ENCODE peak calls at places on chromosomes 16 and 17, in six cellular contexts. R is epithelial cell of proximal tubule, X is ACHN, K is caudate nucleus, J is fibroblast of pulmonary artery, D is heart right ventricle. W is an unnamed sample.

GRCh38 chr16:88303890-88304819 is 78.6 kb upstream of the ZNF469 start:
- DNase-seq in R (no peak), X (peak; percentile 18), K (no peak), J (peak; percentile 94), D (no peak), W (no peak)

GRCh38 chr17:39235555-39236221 is 9.9 kb upstream of the STAC2 start:
- DNase-seq in R (no peak), X (peak; percentile 86), K (no peak), J (peak; percentile 72), D (no peak), W (peak; percentile 61)

GRCh38 chr17:19418312-19418992 is 7.4 kb downstream of the RNF112 start:
- DNase-seq in R (no peak), X (no peak), K (no peak), J (peak; percentile 58), D (no peak), W (no peak)

GRCh38 chr17:43658890-43659289 is 2.8 kb downstream of the MEOX1 start:
- DNase-seq in R (no peak), X (no peak), K (no peak), J (no peak), D (no peak), W (no peak)

GRCh38 chr17:45236002-45236606 is 14.4 kb downstream of the FMNL1 start:
- DNase-seq in R (no peak), X (no peak), K (no peak), J (no peak), D (no peak), W (no peak)

GRCh38 chr16:20811889-20812439 is 5.6 kb downstream of the REXO5 start:
- DNase-seq in R (no peak), X (no peak), K (no peak), J (no peak), D (no peak), W (no peak)

GRCh38 chr16:2149630-2150417 is 1.4 kb downstream of the RAB26 start:
- DNase-seq in R (no peak), X (peak; percentile 28), K (no peak), J (no peak), D (no peak), W (no peak)

GRCh38 chr16:787261-787966 is 767 bp downstream of the RPUSD1 start:
- DNase-seq in R (no peak), X (no peak), K (no peak), J (no peak), D (no peak), W (no peak)

GRCh38 chr16:2829501-2830354 is at the start of gene ZG16B:
- DNase-seq in R (no peak), X (no peak), K (no peak), J (peak; percentile 18), D (no peak), W (peak; percentile 56)

GRCh38 chr16:30527635-30528178 is 1.3 kb upstream of the ZNF768 start:
- DNase-seq in R (no peak), X (no peak), K (no peak), J (no peak), D (no peak), W (no peak)

GRCh38 chr17:50952889-50953288 is 86.7 kb upstream of the TOB1 start:
- DNase-seq in R (no peak), X (no peak), K (no peak), J (no peak), D (no peak), W (no peak)

GRCh38 chr17:79657036-79657435 is 46.2 kb upstream of the RBFOX3 start:
- DNase-seq in R (no peak), X (no peak), K (no peak), J (no peak), D (no peak), W (no peak)

GRCh38 chr17:12902046-12902445 is 112.7 kb downstream of the ARHGAP44 start:
- DNase-seq in R (no peak), X (no peak), K (no peak), J (no peak), D (no peak), W (no peak)

GRCh38 chr16:67277294-67277998 is 1.9 kb upstream of the PLEKHG4 start:
- DNase-seq in R (peak; percentile 90), X (peak; percentile 100), K (no peak), J (peak; percentile 98), D (no peak), W (no peak)

GRCh38 chr16:47888142-47888541 is 267.7 kb downstream of the ABCC12 start:
- DNase-seq in R (peak; percentile 13), X (peak; percentile 39), K (no peak), J (peak; percentile 44), D (no peak), W (no peak)

GRCh38 chr16:8989099-8989878 is 25.6 kb upstream of the USP7 start:
- DNase-seq in R (no peak), X (no peak), K (no peak), J (no peak), D (no peak), W (no peak)

GRCh38 chr16:88389621-88390160 is 6.9 kb downstream of the ZNF469 start:
- DNase-seq in R (no peak), X (no peak), K (no peak), J (no peak), D (no peak), W (no peak)

GRCh38 chr17:32894245-32894644 is 17.3 kb upstream of the MYO1D start:
- DNase-seq in R (no peak), X (no peak), K (no peak), J (no peak), D (no peak), W (no peak)

GRCh38 chr16:88973007-88973410 is 4.0 kb downstream of the CBFA2T3 start:
- DNase-seq in R (no peak), X (no peak), K (no peak), J (no peak), D (no peak), W (no peak)

GRCh38 chr17:50487213-50488096 is 8.8 kb downstream of the RSAD1 start:
- DNase-seq in R (no peak), X (peak; percentile 51), K (no peak), J (no peak), D (no peak), W (no peak)

GRCh38 chr17:67718325-67718941 is 697 bp downstream of the NOL11 start:
- DNase-seq in R (no peak), X (peak; percentile 63), K (no peak), J (peak; percentile 21), D (no peak), W (no peak)

GRCh38 chr17:74430706-74431567 is 951 bp upstream of the GPRC5C start:
- DNase-seq in R (peak; percentile 91), X (peak; percentile 98), K (peak; percentile 14), J (peak; percentile 88), D (peak; percentile 86), W (peak; percentile 96)